ENCODE peak calls at places on chromosomes 13 and 19, in four cellular contexts. One of them, this sample, is unnamed.

GRCh38 chr13:112929778-112930055 is 39.3 kb upstream of the MCF2L start:
- DNase-seq in HepG2: no peak
- DNase-seq in K562: no peak
- DNase-seq in WTC11: no peak
- DNase-seq in this sample: no peak

GRCh38 chr13:113187263-113187669 is 21.2 kb downstream of the PCID2 start:
- DNase-seq in HepG2: peak
- DNase-seq in K562: peak
- DNase-seq in WTC11: no peak
- DNase-seq in this sample: peak

GRCh38 chr13:32019612-32020233 is 11.9 kb upstream of the FRY start:
- DNase-seq in HepG2: peak
- DNase-seq in K562: peak
- DNase-seq in WTC11: peak
- DNase-seq in this sample: peak

GRCh38 chr19:50705422-50706019 is 14.1 kb downstream of the SHANK1 start:
- DNase-seq in HepG2: peak
- DNase-seq in K562: peak
- DNase-seq in WTC11: peak
- DNase-seq in this sample: peak

GRCh38 chr13:73259061-73259908 is 200.5 kb downstream of the KLF5 start:
- DNase-seq in HepG2: no peak
- DNase-seq in K562: no peak
- DNase-seq in WTC11: no peak
- DNase-seq in this sample: no peak

GRCh38 chr13:20161275-20161950 is 561 bp upstream of the GJA3 start:
- DNase-seq in HepG2: no peak
- DNase-seq in K562: no peak
- DNase-seq in WTC11: no peak
- DNase-seq in this sample: no peak

GRCh38 chr13:113964251-113964995 is 9.5 kb downstream of the C13orf46 start:
- DNase-seq in HepG2: no peak
- DNase-seq in K562: no peak
- DNase-seq in WTC11: no peak
- DNase-seq in this sample: no peak

GRCh38 chr19:38317104-38317612 is 1.4 kb upstream of the YIF1B start:
- DNase-seq in HepG2: no peak
- DNase-seq in K562: peak
- DNase-seq in WTC11: no peak
- DNase-seq in this sample: no peak

DNA sequence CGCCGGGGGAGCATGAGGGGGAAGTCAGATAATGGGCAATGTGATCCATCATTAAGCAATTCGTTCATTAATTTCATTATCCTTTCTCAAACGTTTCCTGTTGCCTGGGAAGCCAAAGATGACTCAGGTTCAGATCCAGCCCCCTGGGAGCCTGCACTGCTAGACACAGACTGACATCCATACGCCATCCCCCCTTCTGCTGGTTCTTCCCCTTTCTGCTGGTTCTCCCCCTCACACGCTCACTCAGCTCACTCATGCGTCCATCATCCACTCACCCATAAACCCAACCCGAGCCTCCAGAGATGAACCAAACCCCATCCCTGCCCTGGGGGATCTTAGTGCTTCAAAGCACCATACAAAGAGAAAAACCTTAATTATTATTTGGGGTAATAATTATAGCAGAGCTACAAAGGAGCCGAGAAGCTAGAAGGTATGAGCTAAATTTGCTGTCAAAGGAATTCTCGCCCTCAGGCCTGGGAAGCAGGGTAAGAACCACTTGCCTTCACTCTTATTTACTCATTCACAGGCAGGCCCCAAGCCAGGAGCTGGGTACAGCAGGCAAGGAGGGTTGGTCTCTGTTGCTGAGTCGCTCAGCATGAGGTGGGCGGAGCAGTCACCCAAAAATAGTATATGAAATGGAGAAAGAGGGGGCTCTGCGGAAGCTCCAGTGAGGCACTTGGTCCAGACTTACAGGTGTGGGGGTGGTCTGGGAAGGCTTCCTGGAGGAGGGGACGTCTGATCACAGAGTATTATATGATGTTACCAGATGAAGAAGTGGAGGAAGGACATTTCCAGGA is 7.0 kb upstream of the ZNF444 start:
- DNase-seq in HepG2: no peak
- DNase-seq in K562: no peak
- DNase-seq in WTC11: no peak
- DNase-seq in this sample: no peak
- TF ChIP-seq ELF4 in HepG2: no peak
- TF ChIP-seq ELF4 in K562: no peak
- TF ChIP-seq ELF4 in WTC11: no peak
- TF ChIP-seq ELF4 in this sample: no peak

GRCh38 chr19:4567584-4568071 is 8.1 kb upstream of the SEMA6B start:
- DNase-seq in HepG2: peak
- DNase-seq in K562: peak
- DNase-seq in WTC11: peak
- DNase-seq in this sample: peak
- TF ChIP-seq ELF4 in HepG2: no peak
- TF ChIP-seq ELF4 in K562: no peak
- TF ChIP-seq ELF4 in WTC11: no peak
- TF ChIP-seq ELF4 in this sample: no peak

DNA sequence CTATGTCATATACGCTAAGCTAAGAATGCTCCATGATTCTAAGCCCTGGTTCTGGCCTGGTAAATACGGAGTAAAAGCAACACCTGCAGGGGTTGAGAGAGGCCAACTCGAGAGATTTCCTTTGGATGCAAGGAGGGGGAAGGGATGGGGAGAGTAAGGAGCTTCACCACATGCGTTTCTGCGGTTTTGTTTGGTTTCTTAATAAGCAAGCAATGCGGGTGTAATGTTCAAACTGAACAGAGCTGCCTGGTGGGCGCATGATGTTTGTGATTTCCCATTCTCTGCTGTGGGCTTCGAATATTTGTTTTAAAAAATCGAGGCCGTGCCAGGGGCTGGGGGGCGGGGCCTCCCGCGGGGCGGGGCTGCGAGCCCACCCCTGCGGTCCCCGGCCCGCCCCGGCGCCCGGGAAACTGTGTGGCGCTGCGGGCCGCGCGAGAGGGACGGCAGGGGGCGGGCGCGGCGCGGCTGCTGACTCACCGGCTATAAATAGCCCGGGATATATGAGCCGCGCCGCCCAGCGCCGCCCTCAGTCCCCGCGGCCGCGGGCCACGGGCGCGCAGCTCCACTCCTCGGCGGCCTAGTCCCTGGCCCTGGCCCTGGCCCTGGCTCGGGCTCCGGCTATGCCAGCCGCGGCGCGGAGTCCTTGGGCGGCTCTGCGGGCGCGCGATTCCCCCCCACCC is 5.1 kb downstream of the BBC3 start:
- DNase-seq in HepG2: peak
- DNase-seq in K562: peak
- DNase-seq in WTC11: peak
- DNase-seq in this sample: peak
- TF ChIP-seq ELF4 in HepG2: no peak
- TF ChIP-seq ELF4 in K562: no peak
- TF ChIP-seq ELF4 in WTC11: peak
- TF ChIP-seq ELF4 in this sample: no peak

GRCh38 chr13:108755084-108755483 is 125.7 kb downstream of the MYO16 start:
- DNase-seq in HepG2: no peak
- DNase-seq in K562: no peak
- DNase-seq in WTC11: no peak
- DNase-seq in this sample: no peak

DNA sequence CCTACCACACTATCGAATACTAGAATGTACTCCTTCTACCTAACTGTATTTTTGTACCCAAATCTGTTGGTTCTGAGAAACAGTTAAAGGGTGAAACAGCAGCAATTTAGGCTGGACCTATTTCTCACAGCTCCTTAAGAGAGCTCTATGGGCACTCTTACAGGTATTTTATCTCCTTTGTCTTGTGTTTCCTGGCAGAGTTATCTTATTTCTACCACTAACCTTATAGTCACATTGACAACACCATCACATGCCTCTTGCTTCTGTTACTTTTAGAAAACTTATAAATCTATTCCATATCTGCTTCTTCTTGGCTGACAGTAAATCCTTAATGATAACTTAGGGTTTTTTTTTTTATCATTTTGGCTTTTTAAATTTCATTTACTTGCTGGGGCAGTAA is 130.7 kb downstream of the MYO16 start:
- DNase-seq in HepG2: no peak
- DNase-seq in K562: no peak
- DNase-seq in WTC11: no peak
- DNase-seq in this sample: no peak
- TF ChIP-seq ELF4 in HepG2: no peak
- TF ChIP-seq ELF4 in K562: no peak
- TF ChIP-seq ELF4 in WTC11: no peak
- TF ChIP-seq ELF4 in this sample: no peak

GRCh38 chr19:44092108-44092507 is 2.1 kb upstream of the ZNF224 start:
- DNase-seq in HepG2: no peak
- DNase-seq in K562: no peak
- DNase-seq in WTC11: no peak
- DNase-seq in this sample: no peak

DNA sequence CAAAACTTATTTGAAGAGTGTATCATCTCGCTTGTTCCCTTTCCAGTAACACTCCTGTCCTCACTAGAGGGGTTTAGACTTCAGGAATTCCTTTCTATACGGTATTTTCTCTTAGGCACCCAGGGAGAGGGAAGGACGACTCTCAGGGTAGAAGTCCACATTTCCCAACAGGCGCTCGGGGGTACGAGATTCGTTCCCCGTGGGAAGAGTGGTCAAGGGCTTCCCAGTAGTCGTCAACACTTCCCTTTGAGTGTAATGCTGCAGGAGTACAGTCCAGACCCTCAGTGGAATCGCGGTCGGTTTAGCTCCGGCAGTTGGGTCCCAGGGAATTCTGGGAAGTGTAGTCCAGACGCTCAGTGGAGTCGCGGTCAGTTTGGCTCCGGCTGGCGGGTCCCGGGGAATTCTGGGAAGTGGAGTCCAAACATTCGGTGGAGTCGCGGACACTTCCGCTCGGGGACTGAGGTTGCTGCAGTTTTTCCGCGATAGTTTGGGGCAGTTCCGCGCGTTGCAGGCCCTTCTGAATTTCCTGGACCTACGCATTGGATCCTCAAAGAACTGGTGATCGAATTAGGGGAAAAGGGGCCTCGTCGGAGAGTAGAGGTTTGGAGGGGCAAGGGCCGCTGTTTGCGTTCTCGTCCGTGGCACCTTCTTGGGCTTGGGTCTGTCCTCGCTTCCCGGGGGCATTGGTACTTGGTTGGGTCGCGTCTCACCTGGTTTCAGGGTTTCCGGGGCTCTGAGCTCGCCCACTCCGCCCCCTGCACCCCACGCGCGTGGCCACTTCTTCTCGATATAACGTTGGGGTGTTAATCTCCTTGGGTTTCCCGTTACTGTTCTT is at the start of gene ZNF224:
- DNase-seq in HepG2: peak
- DNase-seq in K562: peak
- DNase-seq in WTC11: peak
- DNase-seq in this sample: peak
- TF ChIP-seq ELF4 in HepG2: no peak
- TF ChIP-seq ELF4 in K562: no peak
- TF ChIP-seq ELF4 in WTC11: no peak
- TF ChIP-seq ELF4 in this sample: peak

GRCh38 chr13:107585466-107585865 is 629.9 kb downstream of the LIG4 start:
- DNase-seq in HepG2: no peak
- DNase-seq in K562: no peak
- DNase-seq in WTC11: no peak
- DNase-seq in this sample: no peak

GRCh38 chr13:107586216-107586615 is 629.1 kb downstream of the LIG4 start:
- DNase-seq in HepG2: no peak
- DNase-seq in K562: no peak
- DNase-seq in WTC11: no peak
- DNase-seq in this sample: no peak

GRCh38 chr13:107576430-107576829 is 638.9 kb downstream of the LIG4 start:
- DNase-seq in HepG2: no peak
- DNase-seq in K562: no peak
- DNase-seq in WTC11: no peak
- DNase-seq in this sample: no peak

GRCh38 chr13:107582171-107582570 is 633.2 kb downstream of the LIG4 start:
- DNase-seq in HepG2: no peak
- DNase-seq in K562: no peak
- DNase-seq in WTC11: no peak
- DNase-seq in this sample: no peak

DNA sequence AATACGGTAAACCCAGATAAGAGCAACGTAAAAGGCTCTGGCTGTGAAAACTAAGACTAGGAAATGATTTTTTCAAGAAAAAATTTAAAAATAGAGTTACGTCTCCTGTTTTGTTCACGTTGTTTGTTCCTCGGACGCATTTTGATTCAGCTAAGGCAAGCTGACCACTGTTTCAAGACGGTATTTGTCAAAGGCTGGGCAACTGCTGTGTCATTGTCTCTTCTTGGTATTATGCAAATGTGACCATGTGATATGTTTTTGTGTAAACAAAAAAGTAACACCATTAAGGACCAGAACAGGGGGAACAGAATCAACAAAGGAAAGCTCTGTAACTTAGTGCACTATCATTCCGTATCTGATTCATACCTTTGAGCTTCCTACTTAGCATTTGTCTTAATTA is 634.3 kb downstream of the LIG4 start:
- DNase-seq in HepG2: no peak
- DNase-seq in K562: no peak
- DNase-seq in WTC11: no peak
- DNase-seq in this sample: no peak
- TF ChIP-seq ELF4 in HepG2: no peak
- TF ChIP-seq ELF4 in K562: no peak
- TF ChIP-seq ELF4 in WTC11: no peak
- TF ChIP-seq ELF4 in this sample: no peak